ENCODE peak calls at places on chromosomes 2 and 18, in four cellular contexts. J, O, F and B are unnamed samples.

GRCh38 chr2:233064526-233065199 is 4.5 kb downstream of the INPP5D start:
- DNase-seq in F (no peak), J (no peak), O (no peak), B (no peak)

GRCh38 chr18:5461056-5461455 is 82.7 kb downstream of the EPB41L3 start:
- DNase-seq in F (peak), J (no peak), O (no peak), B (peak)

GRCh38 chr18:75204978-75205759 is 3.8 kb downstream of the PTGR3 start:
- DNase-seq in F (peak), J (no peak), O (no peak), B (peak)

GRCh38 chr2:160367887-160368286 is 125.7 kb downstream of the RBMS1 start:
- DNase-seq in O (no peak), F (no peak), J (no peak), B (peak)

GRCh38 chr18:70659026-70659726 is 370.3 kb downstream of the SOCS6 start:
- DNase-seq in O (no peak), F (no peak), J (no peak), B (peak)

GRCh38 chr2:241673797-241674725 is 12.6 kb downstream of the DTYMK start:
- DNase-seq in J (peak), O (no peak), F (peak), B (no peak)

GRCh38 chr2:40248294-40248693 is 203.6 kb downstream of the SLC8A1 start:
- DNase-seq in O (no peak), J (no peak), F (no peak), B (no peak)

GRCh38 chr2:168568476-168569227 is 112.6 kb downstream of the CERS6 start:
- DNase-seq in O (no peak), F (no peak), J (no peak), B (peak)

GRCh38 chr2:159168707-159169106 is 117.8 kb downstream of the WDSUB1 start:
- DNase-seq in J (no peak), F (peak), O (no peak), B (peak)

GRCh38 chr2:178891265-178891958 is 84.2 kb upstream of the TTN start:
- DNase-seq in J (peak), F (peak), O (peak), B (peak)

GRCh38 chr2:130810490-130810889 is 26.2 kb upstream of the ARHGEF4 start:
- DNase-seq in O (no peak), J (no peak), F (no peak), B (no peak)

GRCh38 chr2:225010804-225011203 is 31.5 kb downstream of the DOCK10 start:
- DNase-seq in J (no peak), O (no peak), F (no peak), B (peak)

DNA sequence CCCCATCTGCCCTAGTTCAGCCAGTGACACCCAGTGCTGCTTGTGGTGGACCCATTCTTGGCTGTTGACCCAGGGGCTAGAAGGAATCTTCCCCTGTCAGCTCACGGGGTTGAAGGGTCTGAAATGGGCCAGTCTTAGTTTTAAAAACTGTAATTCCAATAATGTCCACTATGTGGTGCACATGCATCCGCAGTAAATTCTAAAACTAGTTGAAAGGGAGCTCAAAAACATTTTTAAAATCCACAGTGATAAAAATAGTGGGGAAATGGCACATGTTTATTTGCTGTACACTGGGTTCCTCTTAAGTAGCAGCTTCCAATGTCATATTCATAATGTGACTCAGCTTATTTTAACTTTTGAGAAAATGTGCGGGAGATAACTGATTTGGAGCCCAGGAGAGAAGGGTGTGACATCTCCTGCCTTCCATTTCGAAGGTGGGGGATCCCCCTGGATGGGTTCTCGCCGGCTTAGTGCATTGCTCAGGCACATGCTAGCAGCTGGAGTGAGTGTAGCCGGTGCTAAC is 32.8 kb downstream of the GRHL1 start:
- DNase-seq in O (no peak), F (peak), J (no peak), B (peak)
- H3K4me2 ChIP-seq in O (no peak), F (no peak), J (no peak), B (peak)

DNA sequence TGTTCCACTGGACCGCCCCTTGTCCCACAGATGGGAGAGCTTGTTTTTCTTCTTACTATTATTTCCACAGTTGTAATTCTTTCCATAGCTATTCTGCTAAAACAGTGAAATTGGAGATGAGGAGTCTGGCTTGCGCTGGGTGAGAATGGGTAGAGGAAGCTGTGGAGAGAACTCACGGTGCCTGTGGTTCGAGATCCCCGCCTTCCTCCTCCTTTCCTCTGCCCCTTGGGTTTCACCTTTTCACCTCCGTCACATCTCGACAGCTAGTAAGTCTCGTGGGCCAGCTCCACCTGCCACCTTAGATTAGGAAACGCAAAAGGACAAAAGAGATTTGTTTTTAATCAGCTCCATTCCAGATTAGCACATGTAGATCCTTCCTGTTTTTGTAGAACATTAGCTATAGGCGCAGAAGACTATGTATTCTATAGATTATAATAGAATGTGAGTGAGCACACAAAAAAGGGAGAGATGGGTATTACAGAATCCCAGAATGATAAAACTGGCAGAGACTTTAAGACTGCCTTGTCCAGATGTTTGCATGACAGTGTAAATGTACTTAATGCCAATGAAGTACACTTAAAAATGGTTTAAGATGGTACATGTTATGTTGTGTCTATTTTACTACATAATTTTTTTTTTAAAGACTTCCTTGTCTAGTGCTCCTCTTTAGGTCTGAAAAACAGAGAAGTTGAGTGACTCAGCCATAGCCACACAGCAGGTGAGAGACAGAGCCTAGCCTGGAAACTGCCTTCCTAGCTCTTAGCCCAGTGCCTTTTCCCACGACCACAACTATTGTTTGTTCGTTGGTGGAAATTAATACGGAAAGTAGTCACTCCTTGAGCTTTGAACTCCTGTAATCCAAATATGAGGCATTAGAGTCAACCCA is 20.7 kb downstream of the TRIB2 start:
- DNase-seq in F (no peak), J (no peak), O (no peak), B (no peak)
- H3K56ac ChIP-seq in F (no peak), J (no peak), O (no peak), B (no peak)

GRCh38 chr18:63707816-63708215 is 5.1 kb downstream of the SERPINB11 start:
- DNase-seq in F (no peak), O (no peak), J (no peak), B (peak)
- H3K4me2 ChIP-seq in F (no peak), O (no peak), J (no peak), B (no peak)

GRCh38 chr2:99356853-99357252 is 19.7 kb downstream of the EIF5B start:
- DNase-seq in F (no peak), O (no peak), J (no peak), B (no peak)
- H3K56ac ChIP-seq in F (no peak), O (no peak), J (no peak), B (no peak)

DNA sequence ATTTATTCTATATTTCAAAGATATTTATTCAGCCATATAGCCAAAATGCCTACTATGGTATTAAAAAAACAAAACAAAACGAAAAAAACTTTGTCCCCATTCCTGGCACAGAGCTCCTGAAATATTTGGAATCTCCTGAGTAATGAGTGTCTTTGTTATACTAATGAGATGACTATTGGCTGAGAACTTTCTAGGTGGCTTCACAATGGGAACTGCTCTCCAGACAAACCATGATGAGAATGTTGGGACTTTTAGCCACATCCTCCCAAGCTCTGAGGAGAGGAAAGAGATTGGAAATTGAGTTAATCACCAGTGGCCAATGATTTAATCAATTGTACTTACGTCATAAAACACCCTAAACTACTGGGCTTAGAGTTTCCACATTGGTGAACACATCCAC is 631.8 kb upstream of the SETBP1 start:
- DNase-seq in F (peak), O (no peak), J (no peak), B (no peak)
- H3K4me2 ChIP-seq in F (no peak), O (peak), J (no peak), B (no peak)

DNA sequence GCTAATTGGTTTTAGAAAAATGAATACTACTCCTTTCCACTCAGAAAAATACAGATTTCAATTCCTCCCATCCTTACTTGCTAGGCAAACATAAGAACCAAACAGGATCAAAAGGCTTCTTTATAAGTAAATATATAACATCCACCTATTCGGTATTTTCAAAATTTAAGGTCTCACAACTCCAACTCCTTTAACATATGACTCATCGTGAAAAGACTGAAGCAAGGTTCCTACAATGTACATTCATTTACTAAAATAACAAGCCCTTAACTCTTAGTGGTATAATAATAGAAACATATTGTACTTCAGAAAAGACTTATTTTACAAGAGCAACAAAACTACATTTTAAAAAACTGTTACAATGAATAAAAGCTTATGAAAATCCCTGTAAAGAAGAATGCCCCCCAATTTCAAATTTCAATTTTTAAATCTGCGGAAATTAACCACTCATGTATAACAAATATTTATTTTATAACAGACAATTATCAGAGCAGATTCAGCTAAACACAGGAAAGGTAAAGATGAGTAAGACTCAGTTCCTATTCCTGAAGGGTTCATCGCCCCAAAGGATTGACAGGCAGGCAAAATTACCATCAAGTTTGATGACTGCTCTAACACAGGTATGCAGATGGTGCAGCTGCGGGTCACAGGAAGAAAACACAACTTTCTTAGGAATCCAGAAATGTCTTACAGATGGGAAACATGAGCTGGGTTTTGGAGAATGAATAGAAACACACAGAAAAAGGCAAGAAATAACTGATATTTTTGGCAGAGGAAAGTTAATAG is 96.4 kb downstream of the COBLL1 start:
- DNase-seq in O (no peak), J (no peak), F (no peak), B (peak)
- H3K56ac ChIP-seq in O (no peak), J (no peak), F (no peak), B (no peak)